ENCODE peak calls at places on chromosomes 3 and 15, in five cellular contexts. One of them, this sample, is unnamed.

GRCh38 chr15:90191795-90192494 is 9.2 kb upstream of the SEMA4B start:
- DNase-seq in body of pancreas: peak; percentile 95
- DNase-seq in GM10248: peak; percentile 60
- DNase-seq in fibroblast of the aortic adventitia: no peak
- DNase-seq in Peyer's patch: peak; percentile 94
- DNase-seq in this sample: peak; percentile 46

GRCh38 chr3:124075758-124076157 is 83.8 kb upstream of the ROPN1 start:
- DNase-seq in body of pancreas: no peak
- DNase-seq in GM10248: no peak
- DNase-seq in fibroblast of the aortic adventitia: no peak
- DNase-seq in Peyer's patch: no peak
- DNase-seq in this sample: no peak

GRCh38 chr3:177824190-177824786 is 627.0 kb upstream of the TBL1XR1 start:
- DNase-seq in body of pancreas: peak; percentile 25
- DNase-seq in GM10248: no peak
- DNase-seq in fibroblast of the aortic adventitia: peak; percentile 91
- DNase-seq in Peyer's patch: peak; percentile 67
- DNase-seq in this sample: peak; percentile 64

GRCh38 chr15:75049392-75049791 is 26.0 kb downstream of the PPCDC start:
- DNase-seq in body of pancreas: peak; percentile 91
- DNase-seq in GM10248: no peak
- DNase-seq in fibroblast of the aortic adventitia: peak; percentile 33
- DNase-seq in Peyer's patch: no peak
- DNase-seq in this sample: peak; percentile 51

GRCh38 chr15:73682597-73683090 is 1.5 kb upstream of the CD276 start:
- DNase-seq in body of pancreas: no peak
- DNase-seq in GM10248: no peak
- DNase-seq in fibroblast of the aortic adventitia: no peak
- DNase-seq in Peyer's patch: no peak
- DNase-seq in this sample: no peak

GRCh38 chr3:2735392-2735894 is 374.7 kb downstream of the IL5RA start:
- DNase-seq in body of pancreas: no peak
- DNase-seq in GM10248: no peak
- DNase-seq in fibroblast of the aortic adventitia: no peak
- DNase-seq in Peyer's patch: no peak
- DNase-seq in this sample: no peak

GRCh38 chr3:42302924-42303634 is 37.1 kb upstream of the CCK start:
- DNase-seq in body of pancreas: no peak
- DNase-seq in GM10248: no peak
- DNase-seq in fibroblast of the aortic adventitia: no peak
- DNase-seq in Peyer's patch: no peak
- DNase-seq in this sample: no peak

GRCh38 chr15:88701561-88702095 is 62.8 kb downstream of the ISG20 start:
- DNase-seq in body of pancreas: no peak
- DNase-seq in GM10248: peak; percentile 65
- DNase-seq in fibroblast of the aortic adventitia: no peak
- DNase-seq in Peyer's patch: peak; percentile 68
- DNase-seq in this sample: peak; percentile 3

GRCh38 chr3:112002458-112002971 is 3.8 kb downstream of the TAGLN3 start:
- DNase-seq in body of pancreas: no peak
- DNase-seq in GM10248: no peak
- DNase-seq in fibroblast of the aortic adventitia: no peak
- DNase-seq in Peyer's patch: no peak
- DNase-seq in this sample: no peak

GRCh38 chr3:117547956-117548550 is 838.5 kb downstream of the TUSC7 start:
- DNase-seq in body of pancreas: no peak
- DNase-seq in GM10248: no peak
- DNase-seq in fibroblast of the aortic adventitia: peak; percentile 96
- DNase-seq in Peyer's patch: no peak
- DNase-seq in this sample: peak; percentile 21

GRCh38 chr3:2837233-2837632 is 272.9 kb downstream of the IL5RA start:
- DNase-seq in body of pancreas: no peak
- DNase-seq in GM10248: no peak
- DNase-seq in fibroblast of the aortic adventitia: no peak
- DNase-seq in Peyer's patch: no peak
- DNase-seq in this sample: no peak

GRCh38 chr15:95152741-95153140 is 921.4 kb downstream of the MCTP2 start:
- DNase-seq in body of pancreas: no peak
- DNase-seq in GM10248: no peak
- DNase-seq in fibroblast of the aortic adventitia: no peak
- DNase-seq in Peyer's patch: no peak
- DNase-seq in this sample: no peak

GRCh38 chr15:97561529-97561928 is 399.0 kb upstream of the ARRDC4 start:
- DNase-seq in body of pancreas: no peak
- DNase-seq in GM10248: no peak
- DNase-seq in fibroblast of the aortic adventitia: no peak
- DNase-seq in Peyer's patch: no peak
- DNase-seq in this sample: no peak

GRCh38 chr15:70466305-70466704 is 297.1 kb downstream of the UACA start:
- DNase-seq in body of pancreas: no peak
- DNase-seq in GM10248: no peak
- DNase-seq in fibroblast of the aortic adventitia: no peak
- DNase-seq in Peyer's patch: no peak
- DNase-seq in this sample: no peak

GRCh38 chr3:71083726-71084131 is 499.8 kb downstream of the FOXP1 start:
- DNase-seq in body of pancreas: no peak
- DNase-seq in GM10248: peak; percentile 17
- DNase-seq in fibroblast of the aortic adventitia: no peak
- DNase-seq in Peyer's patch: no peak
- DNase-seq in this sample: no peak

GRCh38 chr3:146685050-146685814 is 80.1 kb upstream of the PLSCR5 start:
- DNase-seq in body of pancreas: no peak
- DNase-seq in GM10248: no peak
- DNase-seq in fibroblast of the aortic adventitia: no peak
- DNase-seq in Peyer's patch: no peak
- DNase-seq in this sample: no peak

GRCh38 chr3:139975592-139976360 is 40.8 kb downstream of the CLSTN2 start:
- DNase-seq in body of pancreas: no peak
- DNase-seq in GM10248: no peak
- DNase-seq in fibroblast of the aortic adventitia: no peak
- DNase-seq in Peyer's patch: no peak
- DNase-seq in this sample: no peak

GRCh38 chr3:16511561-16512434 is 1.7 kb downstream of the RFTN1 start:
- DNase-seq in body of pancreas: peak; percentile 20
- DNase-seq in GM10248: peak; percentile 71
- DNase-seq in fibroblast of the aortic adventitia: peak; percentile 88
- DNase-seq in Peyer's patch: peak; percentile 91
- DNase-seq in this sample: peak; percentile 88

GRCh38 chr3:127721536-127721935 is 48.8 kb downstream of the ABTB1 start:
- DNase-seq in body of pancreas: no peak
- DNase-seq in GM10248: no peak
- DNase-seq in fibroblast of the aortic adventitia: no peak
- DNase-seq in Peyer's patch: no peak
- DNase-seq in this sample: no peak

GRCh38 chr3:31813686-31814085 is 167.4 kb downstream of the OSBPL10 start:
- DNase-seq in body of pancreas: no peak
- DNase-seq in GM10248: no peak
- DNase-seq in fibroblast of the aortic adventitia: no peak
- DNase-seq in Peyer's patch: no peak
- DNase-seq in this sample: no peak

GRCh38 chr15:57573151-57573550 is 18.6 kb upstream of the MYZAP start:
- DNase-seq in body of pancreas: no peak
- DNase-seq in GM10248: no peak
- DNase-seq in fibroblast of the aortic adventitia: no peak
- DNase-seq in Peyer's patch: no peak
- DNase-seq in this sample: no peak

GRCh38 chr3:128922804-128923459 is 43.5 kb downstream of the ACAD9 start:
- DNase-seq in body of pancreas: no peak
- DNase-seq in GM10248: no peak
- DNase-seq in fibroblast of the aortic adventitia: no peak
- DNase-seq in Peyer's patch: peak; percentile 52
- DNase-seq in this sample: no peak

GRCh38 chr3:183777016-183777618 is 48.3 kb downstream of the MAP6D1 start:
- DNase-seq in body of pancreas: no peak
- DNase-seq in GM10248: no peak
- DNase-seq in fibroblast of the aortic adventitia: no peak
- DNase-seq in Peyer's patch: no peak
- DNase-seq in this sample: no peak

GRCh38 chr15:40578892-40579291 is 9.8 kb downstream of the RPUSD2 start:
- DNase-seq in body of pancreas: no peak
- DNase-seq in GM10248: no peak
- DNase-seq in fibroblast of the aortic adventitia: no peak
- DNase-seq in Peyer's patch: no peak
- DNase-seq in this sample: no peak

GRCh38 chr3:42690766-42691680 is 5.7 kb downstream of the KLHL40 start:
- DNase-seq in body of pancreas: no peak
- DNase-seq in GM10248: no peak
- DNase-seq in fibroblast of the aortic adventitia: no peak
- DNase-seq in Peyer's patch: no peak
- DNase-seq in this sample: no peak

GRCh38 chr15:35545316-35545824 is 595 bp downstream of the DPH6 start:
- DNase-seq in body of pancreas: peak; percentile 47
- DNase-seq in GM10248: peak; percentile 13
- DNase-seq in fibroblast of the aortic adventitia: peak; percentile 71
- DNase-seq in Peyer's patch: peak; percentile 60
- DNase-seq in this sample: peak; percentile 74

GRCh38 chr3:127299276-127299675 is 11.4 kb upstream of the PRR20G start:
- DNase-seq in body of pancreas: no peak
- DNase-seq in GM10248: no peak
- DNase-seq in fibroblast of the aortic adventitia: no peak
- DNase-seq in Peyer's patch: no peak
- DNase-seq in this sample: no peak

GRCh38 chr3:20327889-20328288 is 141.9 kb upstream of the SGO1 start:
- DNase-seq in body of pancreas: no peak
- DNase-seq in GM10248: no peak
- DNase-seq in fibroblast of the aortic adventitia: no peak
- DNase-seq in Peyer's patch: no peak
- DNase-seq in this sample: no peak

GRCh38 chr3:194886836-194887235 is 201.2 kb downstream of the FAM43A start:
- DNase-seq in body of pancreas: no peak
- DNase-seq in GM10248: no peak
- DNase-seq in fibroblast of the aortic adventitia: no peak
- DNase-seq in Peyer's patch: no peak
- DNase-seq in this sample: no peak

GRCh38 chr15:32718822-32719716 is 1.3 kb downstream of the GREM1 start:
- DNase-seq in body of pancreas: peak; percentile 35
- DNase-seq in GM10248: no peak
- DNase-seq in fibroblast of the aortic adventitia: no peak
- DNase-seq in Peyer's patch: no peak
- DNase-seq in this sample: peak; percentile 26

GRCh38 chr15:76401285-76401684 is 64.7 kb downstream of the ISL2 start:
- DNase-seq in body of pancreas: no peak
- DNase-seq in GM10248: no peak
- DNase-seq in fibroblast of the aortic adventitia: no peak
- DNase-seq in Peyer's patch: no peak
- DNase-seq in this sample: peak; percentile 78

GRCh38 chr3:176789281-176789705 is 408.0 kb downstream of the TBL1XR1 start:
- DNase-seq in body of pancreas: no peak
- DNase-seq in GM10248: no peak
- DNase-seq in fibroblast of the aortic adventitia: no peak
- DNase-seq in Peyer's patch: no peak
- DNase-seq in this sample: no peak

GRCh38 chr15:80456517-80457497 is 52.6 kb downstream of the ARNT2 start:
- DNase-seq in body of pancreas: no peak
- DNase-seq in GM10248: no peak
- DNase-seq in fibroblast of the aortic adventitia: peak; percentile 44
- DNase-seq in Peyer's patch: no peak
- DNase-seq in this sample: peak; percentile 66

GRCh38 chr3:46946856-46947544 is 29.5 kb downstream of the CCDC12 start:
- DNase-seq in body of pancreas: peak; percentile 56
- DNase-seq in GM10248: no peak
- DNase-seq in fibroblast of the aortic adventitia: no peak
- DNase-seq in Peyer's patch: peak; percentile 84
- DNase-seq in this sample: peak; percentile 83

GRCh38 chr3:193822492-193823220 is 229.6 kb downstream of the OPA1 start:
- DNase-seq in body of pancreas: no peak
- DNase-seq in GM10248: no peak
- DNase-seq in fibroblast of the aortic adventitia: no peak
- DNase-seq in Peyer's patch: no peak
- DNase-seq in this sample: peak; percentile 45

GRCh38 chr3:183306798-183307671 is 54.0 kb downstream of the B3GNT5 start:
- DNase-seq in body of pancreas: peak; percentile 85
- DNase-seq in GM10248: peak; percentile 57
- DNase-seq in fibroblast of the aortic adventitia: peak; percentile 59
- DNase-seq in Peyer's patch: peak; percentile 94
- DNase-seq in this sample: peak; percentile 77

GRCh38 chr15:25783607-25784131 is 79.5 kb downstream of the ATP10A start:
- DNase-seq in body of pancreas: no peak
- DNase-seq in GM10248: no peak
- DNase-seq in fibroblast of the aortic adventitia: peak; percentile 37
- DNase-seq in Peyer's patch: no peak
- DNase-seq in this sample: no peak
- TF ChIP-seq CTCF in body of pancreas: no peak
- TF ChIP-seq CTCF in GM10248: no peak
- TF ChIP-seq CTCF in fibroblast of the aortic adventitia: peak; percentile 37
- TF ChIP-seq CTCF in Peyer's patch: no peak
- TF ChIP-seq CTCF in this sample: no peak

GRCh38 chr3:40417845-40418543 is 31.0 kb downstream of the ENTPD3 start:
- DNase-seq in body of pancreas: no peak
- DNase-seq in GM10248: no peak
- DNase-seq in fibroblast of the aortic adventitia: no peak
- DNase-seq in Peyer's patch: no peak
- DNase-seq in this sample: no peak
- TF ChIP-seq CTCF in body of pancreas: no peak
- TF ChIP-seq CTCF in GM10248: no peak
- TF ChIP-seq CTCF in fibroblast of the aortic adventitia: no peak
- TF ChIP-seq CTCF in Peyer's patch: no peak
- TF ChIP-seq CTCF in this sample: no peak

DNA sequence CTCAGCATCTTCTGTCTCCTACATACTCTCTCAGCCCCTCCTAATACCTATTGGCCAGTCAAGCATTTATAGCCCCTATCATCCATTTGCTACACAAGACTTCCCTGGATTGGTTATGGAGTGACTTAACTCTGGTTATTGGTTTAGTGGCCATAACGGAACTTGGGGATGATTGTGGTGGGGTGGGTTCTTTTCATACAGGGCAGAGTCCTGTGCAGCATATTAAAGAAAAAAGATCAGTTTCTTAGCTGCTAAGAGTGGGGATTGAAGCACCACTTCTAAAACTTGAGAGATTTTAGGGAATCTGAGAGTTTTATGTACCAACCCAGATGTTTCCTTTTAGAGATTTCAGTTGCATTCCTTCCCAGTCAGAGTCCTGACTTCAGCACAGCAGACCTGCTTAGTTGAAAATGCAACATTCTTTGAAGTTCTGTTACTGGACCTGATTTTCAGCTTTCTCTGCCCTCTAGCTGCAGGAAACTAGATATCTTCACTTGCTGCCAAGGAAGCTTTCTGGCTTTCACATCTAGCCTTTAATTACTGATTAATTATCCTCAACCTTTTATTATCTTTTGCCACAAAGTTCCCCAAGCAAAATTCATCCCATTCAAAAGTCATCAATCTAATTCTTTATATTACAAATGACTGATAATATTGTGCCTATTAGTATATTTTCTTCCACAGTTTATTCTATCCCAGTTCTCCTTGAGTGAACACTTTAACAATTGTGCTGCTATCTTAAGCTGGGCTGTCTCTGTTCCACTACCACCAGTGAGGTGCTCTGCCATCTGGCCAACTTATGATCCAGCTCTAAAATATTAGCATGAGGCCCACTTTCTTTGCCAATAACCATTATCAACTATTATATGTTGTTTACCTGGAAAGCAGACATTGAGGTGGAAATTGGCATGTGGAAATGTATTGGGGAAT is 906.0 kb upstream of the ALCAM start:
- DNase-seq in body of pancreas: no peak
- DNase-seq in GM10248: no peak
- DNase-seq in fibroblast of the aortic adventitia: peak; percentile 80
- DNase-seq in Peyer's patch: no peak
- DNase-seq in this sample: peak; percentile 30
- TF ChIP-seq CTCF in body of pancreas: no peak
- TF ChIP-seq CTCF in GM10248: no peak
- TF ChIP-seq CTCF in fibroblast of the aortic adventitia: peak; percentile 55
- TF ChIP-seq CTCF in Peyer's patch: no peak
- TF ChIP-seq CTCF in this sample: peak; percentile 19

GRCh38 chr3:101849714-101850326 is 506 bp downstream of the NFKBIZ start:
- DNase-seq in body of pancreas: peak; percentile 54
- DNase-seq in GM10248: no peak
- DNase-seq in fibroblast of the aortic adventitia: no peak
- DNase-seq in Peyer's patch: peak; percentile 74
- DNase-seq in this sample: no peak
- TF ChIP-seq CTCF in body of pancreas: no peak
- TF ChIP-seq CTCF in GM10248: peak; percentile 37
- TF ChIP-seq CTCF in fibroblast of the aortic adventitia: no peak
- TF ChIP-seq CTCF in Peyer's patch: no peak
- TF ChIP-seq CTCF in this sample: no peak